ENCODE peak calls at places on chromosomes 1 and 21, in seven cellular contexts. F is thyroid gland, S is suprapubic skin, J is testis, N is stomach, L is A549, C is ovary. E is an unnamed sample.

GRCh38 chr21:29155118-29155932 is 24.9 kb downstream of the MAP3K7CL start:
- DNase-seq in F (peak; percentile 42), J (peak; percentile 29), L (no peak), N (no peak), S (no peak), C (peak; percentile 22), E (peak; percentile 60)

GRCh38 chr21:15557925-15558324 is 171.9 kb upstream of the USP25 start:
- DNase-seq in F (no peak), J (no peak), L (no peak), C (no peak), N (no peak), S (no peak), E (no peak)

GRCh38 chr1:115337276-115337632 is 795 bp downstream of the NGF start:
- DNase-seq in L (no peak), N (no peak), C (peak; percentile 64), S (no peak), J (peak; percentile 42), F (peak; percentile 21), E (peak; percentile 53)

GRCh38 chr1:3714284-3714741 is 37.9 kb upstream of the CCDC27 start:
- DNase-seq in F (no peak), N (no peak), C (no peak), S (no peak), J (no peak), L (no peak), E (no peak)

GRCh38 chr1:2242814-2243725 is 15.0 kb downstream of the SKI start:
- DNase-seq in C (no peak), F (peak; percentile 54), S (no peak), J (no peak), N (no peak), L (no peak), E (no peak)

GRCh38 chr1:159055181-159055621 is 21.4 kb downstream of the AIM2 start:
- DNase-seq in C (no peak), N (no peak), F (no peak), S (no peak), J (no peak), L (no peak), E (no peak)

GRCh38 chr1:51300270-51300669 is 30.1 kb downstream of the TTC39A start:
- DNase-seq in J (no peak), C (no peak), S (no peak), F (no peak), L (no peak), N (no peak), E (no peak)

GRCh38 chr1:20216574-20216973 is 30.3 kb upstream of the PLA2G2C start:
- DNase-seq in C (no peak), S (no peak), L (peak; percentile 34), J (no peak), F (no peak), N (no peak), E (no peak)

GRCh38 chr1:229690662-229691061 is 64.6 kb downstream of the URB2 start:
- DNase-seq in C (no peak), S (no peak), F (no peak), L (no peak), J (no peak), N (no peak), E (no peak)

GRCh38 chr1:156103521-156103947 is 11.0 kb upstream of the LMNA start:
- DNase-seq in N (no peak), C (peak; percentile 64), L (no peak), S (peak; percentile 89), F (no peak), J (no peak), E (peak; percentile 61)

GRCh38 chr1:109392037-109392787 is 5.5 kb downstream of the SORT1 start:
- DNase-seq in S (no peak), L (no peak), C (no peak), F (peak; percentile 73), N (no peak), J (peak; percentile 28), E (no peak)

GRCh38 chr1:23638188-23638619 is 53.4 kb upstream of the RPL11 start:
- DNase-seq in N (no peak), L (no peak), C (no peak), F (no peak), S (no peak), J (no peak), E (peak; percentile 51)

GRCh38 chr1:181219938-181220337 is 131.4 kb downstream of the IER5 start:
- DNase-seq in L (no peak), J (no peak), C (no peak), N (no peak), F (no peak), S (no peak), E (no peak)

GRCh38 chr1:55421317-55421716 is 206.2 kb upstream of the USP24 start:
- DNase-seq in L (peak; percentile 30), F (no peak), S (no peak), N (no peak), J (no peak), C (no peak), E (no peak)

GRCh38 chr1:112744019-112744578 is 29.0 kb upstream of the PPM1J start:
- DNase-seq in F (peak; percentile 30), L (no peak), J (peak; percentile 58), C (peak; percentile 26), S (no peak), N (no peak), E (peak; percentile 20)

GRCh38 chr1:30852026-30852425 is 56.5 kb downstream of the SDC3 start:
- DNase-seq in S (peak; percentile 86), C (no peak), J (peak; percentile 65), N (peak; percentile 93), F (peak; percentile 86), L (peak; percentile 11), E (no peak)

GRCh38 chr1:180156631-180157091 is 2.0 kb downstream of the QSOX1 start:
- DNase-seq in C (no peak), N (no peak), S (no peak), J (no peak), L (no peak), F (no peak), E (no peak)

GRCh38 chr1:75986478-75986877 is 54.3 kb upstream of the ASB17 start:
- DNase-seq in F (no peak), N (no peak), J (no peak), L (no peak), C (no peak), S (no peak), E (no peak)
- H3K27ac ChIP-seq in F (no peak overlapping the region), N (no peak overlapping the region), J (no peak overlapping the region), L (no peak overlapping the region), C (no peak overlapping the region), S (no peak overlapping the region), E (no peak overlapping the region)

DNA sequence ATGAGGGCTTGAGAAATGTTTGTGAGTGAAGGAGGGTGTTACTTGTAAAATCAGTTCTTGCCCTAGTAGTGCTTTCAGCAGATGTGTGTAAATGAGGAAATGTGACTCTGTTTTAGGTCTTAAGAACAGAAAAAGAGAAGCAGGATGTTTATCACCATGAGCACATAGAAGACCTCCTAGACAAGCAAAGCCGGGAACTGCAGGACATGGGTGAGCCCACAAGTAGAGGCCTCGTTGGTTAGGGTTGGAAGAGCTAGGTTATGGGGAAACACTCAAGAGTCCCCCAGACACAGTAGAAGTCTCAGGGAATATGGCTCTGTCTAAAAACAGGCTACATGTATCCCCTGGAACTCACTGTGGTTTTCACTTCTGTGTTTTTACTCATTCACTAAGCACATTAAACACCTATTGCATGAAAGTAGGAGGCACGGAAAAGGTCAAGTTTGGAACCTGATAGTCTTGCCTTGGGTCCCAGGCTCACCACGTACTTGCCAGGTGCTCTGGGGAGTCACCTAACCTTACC is 48.5 kb upstream of the TMEM125 start:
- DNase-seq in C (no peak), J (no peak), S (no peak), F (no peak), N (no peak), L (no peak), E (no peak)
- TF ChIP-seq POLR2A in C (no peak), J (no peak), S (no peak), F (no peak), N (no peak), L (no peak), E (no peak)

DNA sequence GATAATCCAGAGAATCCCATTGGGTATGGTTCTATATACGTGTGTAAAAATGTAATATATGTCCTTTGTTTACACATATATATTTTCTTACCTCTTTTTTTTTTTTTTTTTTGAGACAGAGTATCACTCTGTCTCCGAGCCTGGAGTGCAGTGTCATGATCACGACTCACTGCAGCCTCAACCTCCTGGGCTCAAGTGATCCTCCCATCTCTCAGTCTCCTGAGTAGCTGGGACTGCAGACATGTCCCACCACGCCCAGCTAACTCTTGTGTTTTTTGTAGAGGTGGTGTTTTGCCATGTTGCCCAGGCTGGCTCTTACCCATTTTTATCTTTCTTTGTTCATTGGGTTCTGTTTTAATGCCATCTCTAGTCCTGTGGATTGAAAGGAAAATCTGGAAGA is 59.5 kb downstream of the ZBTB17 start:
- DNase-seq in S (no peak), F (no peak), C (no peak), N (no peak), L (no peak), J (no peak), E (no peak)
- H3K27ac ChIP-seq in S (no peak overlapping the region), F (peak overlapping the region; percentile 56), C (no peak overlapping the region), N (no peak overlapping the region), L (peak overlapping the region; percentile 66), J (no peak overlapping the region), E (no peak overlapping the region)

DNA sequence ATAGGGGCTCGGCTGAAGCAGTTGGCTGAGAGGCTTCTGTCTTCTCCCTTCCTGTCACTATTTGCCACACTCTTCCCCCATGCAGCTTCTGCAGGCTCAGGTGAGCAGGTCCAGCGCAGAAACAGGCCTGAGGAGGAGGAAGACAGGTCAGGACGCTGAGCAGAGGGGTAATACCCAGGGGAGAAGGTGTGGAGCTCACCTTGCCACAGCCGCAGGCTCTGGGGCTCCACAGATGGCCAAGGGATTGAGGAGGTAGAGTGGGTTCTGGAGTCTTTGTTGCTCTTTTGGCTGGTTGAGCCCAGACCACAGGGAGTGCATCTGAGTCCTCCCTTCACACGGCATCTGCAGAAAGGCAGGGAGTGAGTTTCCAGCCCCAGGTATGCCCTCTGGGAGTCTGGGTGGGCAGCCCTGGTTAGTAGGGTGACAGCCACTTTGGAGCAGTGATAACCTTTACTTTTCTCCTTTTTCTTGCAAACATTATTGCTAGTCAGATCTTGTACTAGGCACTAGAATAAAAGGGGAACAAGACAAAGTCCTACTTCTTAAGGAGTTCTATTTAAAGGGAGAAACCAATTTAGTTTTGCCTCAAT is 9.7 kb downstream of the EIF3I start:
- DNase-seq in N (no peak), L (no peak), C (no peak), J (no peak), S (no peak), F (no peak), E (no peak)
- TF ChIP-seq POLR2A in N (no peak), L (no peak), C (no peak), J (no peak), S (no peak), F (no peak), E (no peak)

E was measured in uterus.